ENCODE peak calls at places on chromosomes 5 and 9, in seven cellular contexts. X is effector memory CD4-positive, alpha-beta T cell; U is omental fat pad; C is naive thymus-derived CD8-positive, alpha-beta T cell; Y is NCI-H1417; A is nephron progenitor cell; M is Caco-2. Z is an unnamed sample.
A peak's percentile ranks its signal among the peaks of the same experiment; 100 is the strongest.

GRCh38 chr5:40160435-40160834 is 519.3 kb upstream of the PTGER4 start:
- DNase-seq in U (no peak), C (no peak), M (no peak), Y (no peak), A (no peak), X (no peak), Z (no peak)

GRCh38 chr9:81969971-81970370 is 18.6 kb upstream of the SPATA31D1 start:
- DNase-seq in M (no peak), X (no peak), Y (no peak), A (no peak), U (no peak), C (no peak), Z (no peak)

GRCh38 chr9:126500600-126501382 is 112.9 kb upstream of the LMX1B start:
- DNase-seq in X (peak; percentile 34), A (peak; percentile 91), M (peak; percentile 76), U (peak; percentile 49), C (peak; percentile 62), Y (peak; percentile 68), Z (peak; percentile 92)

GRCh38 chr5:122982376-122982775 is 54.1 kb downstream of the PPIC start:
- DNase-seq in A (no peak), X (no peak), Y (no peak), C (no peak), U (no peak), M (no peak), Z (no peak)

GRCh38 chr5:151523335-151523734 is 67.8 kb downstream of the FAT2 start:
- DNase-seq in C (peak; percentile 34), X (no peak), M (peak; percentile 59), A (peak; percentile 27), Y (peak; percentile 3), U (no peak), Z (peak; percentile 53)

GRCh38 chr5:2370626-2371418 is 380.7 kb downstream of the IRX2 start:
- DNase-seq in X (no peak), M (no peak), C (no peak), U (no peak), A (no peak), Y (no peak), Z (no peak)

GRCh38 chr5:102959055-102959454 is 160.9 kb downstream of the GIN1 start:
- DNase-seq in Y (no peak), X (no peak), C (no peak), U (no peak), M (no peak), A (no peak), Z (no peak)

GRCh38 chr5:465591-466403 is 22.8 kb downstream of the EXOC3 start:
- DNase-seq in M (no peak), U (no peak), X (no peak), A (no peak), C (no peak), Y (no peak), Z (no peak)

GRCh38 chr5:54537720-54538119 is 20.2 kb downstream of the SNX18 start:
- DNase-seq in Y (no peak), C (no peak), X (no peak), M (no peak), A (no peak), U (no peak), Z (no peak)

GRCh38 chr5:103166704-103167103 is 46.6 kb downstream of the PPIP5K2 start:
- DNase-seq in C (no peak), U (no peak), Y (no peak), X (no peak), M (no peak), A (no peak), Z (no peak)

GRCh38 chr5:124343451-124343867 is 403.0 kb downstream of the ZNF608 start:
- DNase-seq in M (no peak), Y (no peak), U (no peak), X (no peak), C (no peak), A (no peak), Z (no peak)

GRCh38 chr5:139394123-139394653 is 716 bp downstream of the PROB1 start:
- DNase-seq in U (no peak), Y (peak; percentile 31), C (no peak), A (peak; percentile 79), X (peak; percentile 39), M (no peak), Z (no peak)

GRCh38 chr9:88523056-88523455 is 11.9 kb upstream of the NXNL2 start:
- DNase-seq in A (no peak), M (no peak), U (no peak), X (no peak), C (no peak), Y (no peak), Z (no peak)

GRCh38 chr9:18260527-18260926 is 213.4 kb upstream of the ADAMTSL1 start:
- DNase-seq in Y (no peak), C (no peak), X (no peak), U (no peak), A (no peak), M (no peak), Z (no peak)